ENCODE peak calls at places on chromosomes 4 and X, in seven cellular contexts. One of them, this sample, is unnamed.

GRCh38 chrX:81708506-81708905 is 506.6 kb downstream of the SH3BGRL start:
- DNase-seq in nephron progenitor cell: no peak
- DNase-seq in GM13976: no peak
- DNase-seq in IMR-90: no peak
- DNase-seq in NCI-H345: no peak
- DNase-seq in HEK293T: no peak
- DNase-seq in left lung: no peak
- DNase-seq in this sample: no peak

GRCh38 chr4:182968917-182969650 is 51.9 kb upstream of the DCTD start:
- DNase-seq in nephron progenitor cell: no peak
- DNase-seq in GM13976: no peak
- DNase-seq in IMR-90: no peak
- DNase-seq in NCI-H345: peak
- DNase-seq in HEK293T: no peak
- DNase-seq in left lung: no peak
- DNase-seq in this sample: no peak

GRCh38 chrX:28988246-28988645 is 401.0 kb downstream of the IL1RAPL1 start:
- DNase-seq in nephron progenitor cell: no peak
- DNase-seq in GM13976: no peak
- DNase-seq in IMR-90: no peak
- DNase-seq in NCI-H345: peak
- DNase-seq in HEK293T: no peak
- DNase-seq in left lung: no peak
- DNase-seq in this sample: peak

GRCh38 chr4:172547724-172548123 is 620.9 kb upstream of the GALNT7 start:
- DNase-seq in nephron progenitor cell: peak
- DNase-seq in GM13976: no peak
- DNase-seq in IMR-90: no peak
- DNase-seq in NCI-H345: peak
- DNase-seq in HEK293T: peak
- DNase-seq in left lung: no peak
- DNase-seq in this sample: peak

GRCh38 chrX:117854806-117855205 is 261.8 kb downstream of the KLHL13 start:
- DNase-seq in nephron progenitor cell: no peak
- DNase-seq in GM13976: no peak
- DNase-seq in IMR-90: no peak
- DNase-seq in NCI-H345: no peak
- DNase-seq in HEK293T: no peak
- DNase-seq in left lung: no peak
- DNase-seq in this sample: no peak

GRCh38 chrX:14027511-14028019 is 2.1 kb downstream of the GEMIN8 start:
- DNase-seq in nephron progenitor cell: no peak
- DNase-seq in GM13976: peak
- DNase-seq in IMR-90: peak
- DNase-seq in NCI-H345: no peak
- DNase-seq in HEK293T: no peak
- DNase-seq in left lung: no peak
- DNase-seq in this sample: peak

GRCh38 chr4:73600917-73601316 is 19.3 kb downstream of the RASSF6 start:
- DNase-seq in nephron progenitor cell: no peak
- DNase-seq in GM13976: no peak
- DNase-seq in IMR-90: peak
- DNase-seq in NCI-H345: no peak
- DNase-seq in HEK293T: no peak
- DNase-seq in left lung: no peak
- DNase-seq in this sample: no peak

GRCh38 chr4:143564472-143564871 is 51.0 kb downstream of the SMARCA5 start:
- DNase-seq in nephron progenitor cell: no peak
- DNase-seq in GM13976: no peak
- DNase-seq in IMR-90: no peak
- DNase-seq in NCI-H345: no peak
- DNase-seq in HEK293T: no peak
- DNase-seq in left lung: no peak
- DNase-seq in this sample: no peak

GRCh38 chr4:123997736-123998449 is 601.3 kb downstream of the SPRY1 start:
- DNase-seq in nephron progenitor cell: no peak
- DNase-seq in GM13976: no peak
- DNase-seq in IMR-90: no peak
- DNase-seq in NCI-H345: no peak
- DNase-seq in HEK293T: no peak
- DNase-seq in left lung: no peak
- DNase-seq in this sample: no peak

GRCh38 chrX:123188081-123188480 is 4.0 kb downstream of the GRIA3 start:
- DNase-seq in nephron progenitor cell: no peak
- DNase-seq in GM13976: no peak
- DNase-seq in IMR-90: no peak
- DNase-seq in NCI-H345: no peak
- DNase-seq in HEK293T: no peak
- DNase-seq in left lung: no peak
- DNase-seq in this sample: no peak